ENCODE peak calls at places on chromosome 21, in nine cellular contexts. E is Panc1, I is SK-N-DZ, Z is NCI-H1694, P is activated T-cell treated with anti-CD3 and anti-CD28 coated beads for 48 hours, T is AG09319, K is NCI-H526 treated with DMSO at 0.1 percent for 48 hours, N is AG09309, A is germinal center. O is an unnamed sample.

GRCh38 chr21:26850116-26850643 is 5.0 kb upstream of the ADAMTS1 start:
- DNase-seq in E (no peak), I (peak), Z (peak), P (no peak), T (no peak), K (peak), N (no peak), A (no peak), O (no peak)

GRCh38 chr21:42079939-42080787 is 9.0 kb downstream of the UMODL1 start:
- DNase-seq in E (no peak), I (no peak), Z (no peak), P (no peak), T (no peak), K (peak), N (no peak), A (no peak), O (no peak)

GRCh38 chr21:33078907-33079582 is 9.1 kb downstream of the OLIG1 start:
- DNase-seq in E (peak), I (no peak), Z (no peak), P (no peak), T (no peak), K (no peak), N (no peak), A (peak), O (peak)

GRCh38 chr21:41701749-41702148 is 65.1 kb downstream of the RIPK4 start:
- DNase-seq in E (no peak), I (no peak), Z (no peak), P (no peak), T (no peak), K (no peak), N (no peak), A (no peak), O (no peak)

GRCh38 chr21:19228241-19228640 is 824.7 kb upstream of the TMPRSS15 start:
- DNase-seq in E (no peak), I (peak), Z (no peak), P (no peak), T (no peak), K (no peak), N (no peak), A (no peak), O (no peak)

GRCh38 chr21:17921579-17922530 is 102.7 kb upstream of the C21orf91 start:
- DNase-seq in E (no peak), I (no peak), Z (no peak), P (no peak), T (peak), K (no peak), N (peak), A (no peak), O (peak)

GRCh38 chr21:45427331-45428271 is 22.6 kb downstream of the COL18A1 start:
- DNase-seq in E (peak), I (no peak), Z (no peak), P (no peak), T (peak), K (no peak), N (peak), A (no peak), O (peak)

GRCh38 chr21:17045214-17045835 is 467.5 kb upstream of the CXADR start:
- DNase-seq in E (no peak), I (no peak), Z (peak), P (no peak), T (no peak), K (peak), N (no peak), A (no peak), O (peak)

GRCh38 chr21:25552856-25553255 is 54.4 kb downstream of the MRPL39 start:
- DNase-seq in E (no peak), I (no peak), Z (no peak), P (no peak), T (no peak), K (no peak), N (no peak), A (no peak), O (no peak)

GRCh38 chr21:43766734-43767497 is 9.2 kb downstream of the CSTB start:
- DNase-seq in E (no peak), I (no peak), Z (no peak), P (no peak), T (no peak), K (no peak), N (no peak), A (no peak), O (no peak)

GRCh38 chr21:42581676-42582371 is 68.2 kb downstream of the SLC37A1 start:
- DNase-seq in E (no peak), I (no peak), Z (no peak), P (no peak), T (no peak), K (no peak), N (no peak), A (no peak), O (no peak)

GRCh38 chr21:45334134-45334533 is 46.4 kb upstream of the POFUT2 start:
- DNase-seq in E (no peak), I (no peak), Z (no peak), P (no peak), T (no peak), K (no peak), N (no peak), A (no peak), O (no peak)

GRCh38 chr21:15667824-15668223 is 62.0 kb upstream of the USP25 start:
- DNase-seq in E (no peak), I (no peak), Z (no peak), P (no peak), T (no peak), K (no peak), N (no peak), A (no peak), O (no peak)

GRCh38 chr21:43927591-43928229 is 62.7 kb downstream of the AGPAT3 start:
- DNase-seq in E (no peak), I (no peak), Z (no peak), P (no peak), T (no peak), K (no peak), N (no peak), A (no peak), O (no peak)

GRCh38 chr21:27423906-27424595 is 457.2 kb upstream of the ADAMTS5 start:
- DNase-seq in E (no peak), I (no peak), Z (no peak), P (no peak), T (no peak), K (no peak), N (peak), A (no peak), O (no peak)

GRCh38 chr21:14959343-14959742 is 105.5 kb downstream of the NRIP1 start:
- DNase-seq in E (no peak), I (no peak), Z (no peak), P (no peak), T (no peak), K (no peak), N (no peak), A (no peak), O (no peak)

GRCh38 chr21:35861656-35862055 is 198.7 kb downstream of the SETD4 start:
- DNase-seq in E (no peak), I (no peak), Z (no peak), P (no peak), T (no peak), K (no peak), N (peak), A (no peak), O (peak)

GRCh38 chr21:36863260-36863659 is 103.2 kb downstream of the HLCS start:
- DNase-seq in E (no peak), I (no peak), Z (no peak), P (no peak), T (no peak), K (no peak), N (no peak), A (no peak), O (no peak)